ENCODE peak calls at places on chromosomes 2 and 18, in ten cellular contexts. U is ovary, T is uterus, W is esophagus squamous epithelium, L is transverse colon, Z is sigmoid colon, E is K562, D is spleen, V is breast epithelium, B is stomach. I is an unnamed sample.

GRCh38 chr2:51722311-51722710 is 690.4 kb upstream of the NRXN1 start:
- DNase-seq in U (no peak), T (no peak), W (no peak), L (no peak), Z (no peak), E (no peak), D (no peak), V (no peak), B (no peak), I (no peak)

GRCh38 chr2:137223722-137224121 is 458.4 kb downstream of the THSD7B start:
- DNase-seq in U (no peak), T (no peak), W (no peak), L (no peak), Z (no peak), E (no peak), D (no peak), V (no peak), B (no peak), I (no peak)

GRCh38 chr2:175837046-175837445 is 165.0 kb downstream of the LNPK start:
- DNase-seq in U (no peak), T (peak; percentile 15), W (no peak), L (no peak), Z (no peak), E (no peak), D (no peak), V (no peak), B (no peak), I (no peak)

GRCh38 chr2:236642584-236643291 is 73.1 kb downstream of the ACKR3 start:
- DNase-seq in U (peak; percentile 54), T (peak; percentile 93), W (no peak), L (peak; percentile 73), Z (peak; percentile 98), E (no peak), D (peak; percentile 41), V (peak; percentile 60), B (peak; percentile 47), I (peak; percentile 63)

GRCh38 chr2:98476192-98476868 is 31.7 kb downstream of the INPP4A start:
- DNase-seq in U (no peak), T (no peak), W (no peak), L (peak; percentile 52), Z (peak; percentile 61), E (no peak), D (peak; percentile 48), V (no peak), B (no peak), I (peak; percentile 50)

GRCh38 chr2:229572434-229573338 is 141.7 kb downstream of the DNER start:
- DNase-seq in U (no peak), T (no peak), W (no peak), L (no peak), Z (no peak), E (no peak), D (no peak), V (no peak), B (no peak), I (no peak)

GRCh38 chr2:152497481-152498052 is 162.6 kb downstream of the FMNL2 start:
- DNase-seq in U (no peak), T (no peak), W (no peak), L (no peak), Z (no peak), E (peak; percentile 25), D (no peak), V (no peak), B (peak; percentile 66), I (peak; percentile 59)

GRCh38 chr2:121103969-121104368 is 181.0 kb downstream of the TFCP2L1 start:
- DNase-seq in U (no peak), T (no peak), W (no peak), L (no peak), Z (peak; percentile 28), E (no peak), D (peak; percentile 34), V (no peak), B (no peak), I (no peak)

GRCh38 chr2:70127920-70128444 is 40.7 kb downstream of the PCBP1 start:
- DNase-seq in U (no peak), T (no peak), W (no peak), L (no peak), Z (no peak), E (no peak), D (no peak), V (no peak), B (no peak), I (no peak)

GRCh38 chr2:77566582-77566981 is 44.4 kb upstream of the LRRTM4 start:
- DNase-seq in U (no peak), T (no peak), W (no peak), L (no peak), Z (no peak), E (no peak), D (no peak), V (no peak), B (no peak), I (no peak)

GRCh38 chr2:239306274-239307220 is 94.3 kb downstream of the HDAC4 start:
- DNase-seq in U (peak; percentile 6), T (peak; percentile 13), W (no peak), L (peak; percentile 7), Z (peak; percentile 77), E (no peak), D (peak; percentile 67), V (peak; percentile 47), B (peak; percentile 22), I (peak; percentile 8)

GRCh38 chr2:152222975-152223638 is 47.5 kb upstream of the STAM2 start:
- DNase-seq in U (peak; percentile 57), T (peak; percentile 46), W (no peak), L (peak; percentile 46), Z (peak; percentile 71), E (no peak), D (no peak), V (no peak), B (peak; percentile 54), I (peak; percentile 61)

GRCh38 chr2:57685047-57685446 is 361.6 kb upstream of the VRK2 start:
- DNase-seq in U (no peak), T (no peak), W (no peak), L (no peak), Z (no peak), E (no peak), D (no peak), V (no peak), B (no peak), I (no peak)
- TF ChIP-seq POLR2A in U (no peak), T (no peak), W (no peak), L (no peak), Z (no peak), E (no peak), D (no peak), V (no peak), B (no peak), I (no peak)

DNA sequence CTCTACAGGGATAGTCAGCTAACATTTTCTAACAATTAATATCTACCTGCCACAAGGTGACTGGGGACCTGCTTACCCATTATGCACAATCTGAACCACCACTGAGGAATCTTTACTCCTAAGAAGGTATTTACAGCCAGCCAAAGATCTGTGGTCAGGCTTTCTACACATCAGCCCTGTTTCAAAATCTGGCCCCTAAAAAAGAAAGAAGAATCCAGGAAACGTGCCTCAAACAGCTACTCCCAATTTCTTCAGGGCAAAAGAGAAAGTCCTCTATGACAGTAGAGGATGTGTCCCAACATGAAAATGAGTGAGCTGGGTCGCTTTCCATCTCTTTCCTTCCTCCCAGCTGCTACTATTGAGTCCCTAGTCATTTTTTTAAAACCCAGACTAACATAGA is 79.6 kb downstream of the EPB41L3 start:
- DNase-seq in U (no peak), T (no peak), W (no peak), L (no peak), Z (no peak), E (no peak), D (no peak), V (no peak), B (no peak), I (no peak)
- H3K27ac ChIP-seq in U (no peak overlapping the region), T (no peak overlapping the region), W (no peak overlapping the region), L (peak overlapping the region; percentile 23), Z (no peak overlapping the region), E (no peak overlapping the region), D (peak overlapping the region; percentile 65), V (no peak overlapping the region), B (peak overlapping the region; percentile 5), I (no peak overlapping the region)

DNA sequence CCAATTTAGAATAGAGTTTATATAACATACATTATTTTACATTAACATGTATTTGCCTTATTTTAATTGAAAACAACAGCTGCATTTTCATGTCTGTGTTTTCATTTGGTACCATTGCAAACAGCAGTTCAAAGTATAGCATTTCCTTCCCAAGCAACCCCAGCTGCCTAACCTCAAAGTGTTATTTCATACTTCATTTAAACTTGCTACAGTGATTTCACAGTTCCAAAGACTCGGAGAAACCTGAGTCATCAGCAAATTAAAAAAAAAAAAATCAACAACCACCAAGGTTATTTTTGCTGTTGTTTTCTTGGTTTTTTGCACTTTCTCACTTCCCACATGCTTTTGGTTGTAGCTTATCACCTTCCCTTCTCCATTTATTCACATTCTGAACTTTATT is 236.5 kb upstream of the SPHKAP start:
- DNase-seq in U (no peak), T (no peak), W (no peak), L (no peak), Z (no peak), E (no peak), D (no peak), V (no peak), B (no peak), I (no peak)
- TF ChIP-seq CTCF in U (no peak), T (no peak), W (no peak), L (no peak), Z (no peak), E (no peak), D (no peak), V (no peak), B (no peak), I (no peak)

DNA sequence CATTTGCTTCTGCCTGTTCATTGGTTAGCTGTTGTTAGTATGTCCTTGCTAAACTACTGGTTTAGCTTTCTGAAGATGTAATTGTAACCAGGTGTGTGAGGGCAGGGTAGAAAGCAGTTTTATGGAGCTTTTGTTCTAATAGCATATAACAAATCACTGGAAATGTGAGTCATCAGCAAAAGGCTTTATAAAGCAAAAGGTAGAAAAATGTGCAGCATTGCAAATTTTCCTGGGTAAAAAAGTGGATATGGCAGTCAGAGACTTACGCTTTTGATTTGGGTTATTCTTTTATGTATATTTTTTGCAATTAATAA is 85.3 kb downstream of the ZNF407 start:
- DNase-seq in U (no peak), T (no peak), W (no peak), L (no peak), Z (no peak), E (no peak), D (no peak), V (no peak), B (no peak), I (no peak)
- TF ChIP-seq POLR2A in U (no peak), T (no peak), W (no peak), L (no peak), Z (no peak), E (no peak), D (no peak), V (no peak), B (no peak), I (no peak)

GRCh38 chr2:53021828-53022227 is 745.8 kb upstream of the CHAC2 start:
- DNase-seq in U (no peak), T (no peak), W (no peak), L (no peak), Z (no peak), E (no peak), D (no peak), V (no peak), B (no peak), I (no peak)
- H3K27ac ChIP-seq in U (no peak overlapping the region), T (no peak overlapping the region), W (no peak overlapping the region), L (no peak overlapping the region), Z (no peak overlapping the region), E (no peak overlapping the region), D (no peak overlapping the region), V (no peak overlapping the region), B (no peak overlapping the region), I (no peak overlapping the region)

GRCh38 chr2:168328421-168328820 is 81.0 kb upstream of the STK39 start:
- DNase-seq in U (no peak), T (no peak), W (no peak), L (no peak), Z (no peak), E (no peak), D (no peak), V (no peak), B (no peak), I (no peak)
- TF ChIP-seq CTCF in U (no peak), T (no peak), W (no peak), L (no peak), Z (no peak), E (peak; percentile 25), D (no peak), V (no peak), B (no peak), I (no peak)